ENCODE peak calls at places on chromosomes 6 and 20, in nine cellular contexts. C is uterus, R is body of pancreas, P is suprapubic skin, W is esophagus muscularis mucosa, N is upper lobe of left lung, I is heart left ventricle, S is HCT116, O is A549. M is an unnamed sample.
A peak's percentile ranks its signal among the peaks of the same experiment; 100 is the strongest.

GRCh38 chr20:42483694-42484303 is 705.9 kb downstream of the PTPRT start:
- DNase-seq in C (no peak), R (peak; percentile 33), P (no peak), W (no peak), N (peak; percentile 23), I (no peak), S (no peak), O (no peak), M (no peak)

GRCh38 chr20:44731657-44732056 is 14.0 kb upstream of the KCNK15 start:
- DNase-seq in C (no peak), R (no peak), P (no peak), W (no peak), N (peak; percentile 58), I (no peak), S (no peak), O (no peak), M (no peak)

GRCh38 chr6:26304213-26305096 is 60.5 kb upstream of the BTN3A2 start:
- DNase-seq in C (peak; percentile 38), R (no peak), P (no peak), W (no peak), N (peak; percentile 50), I (peak; percentile 36), S (peak; percentile 81), O (no peak), M (no peak)

GRCh38 chr6:111602481-111603404 is 2.9 kb downstream of the TRAF3IP2 start:
- DNase-seq in C (peak; percentile 49), R (peak; percentile 32), P (no peak), W (no peak), N (peak; percentile 37), I (peak; percentile 73), S (no peak), O (no peak), M (no peak)

GRCh38 chr6:24910331-24910849 is 25.4 kb downstream of the RIPOR2 start:
- DNase-seq in C (peak; percentile 55), R (no peak), P (peak; percentile 67), W (peak; percentile 72), N (no peak), I (peak; percentile 41), S (no peak), O (no peak), M (peak; percentile 33)

GRCh38 chr20:40532103-40532502 is 156.9 kb downstream of the MAFB start:
- DNase-seq in C (no peak), R (no peak), P (no peak), W (no peak), N (peak; percentile 28), I (no peak), S (peak; percentile 48), O (no peak), M (no peak)

GRCh38 chr20:1998715-1999114 is 4.9 kb upstream of the PDYN start:
- DNase-seq in C (no peak), R (no peak), P (no peak), W (no peak), N (no peak), I (no peak), S (no peak), O (no peak), M (no peak)

GRCh38 chr20:13348301-13349239 is 127.5 kb downstream of the ISM1 start:
- DNase-seq in C (no peak), R (no peak), P (no peak), W (no peak), N (no peak), I (no peak), S (no peak), O (no peak), M (no peak)

DNA sequence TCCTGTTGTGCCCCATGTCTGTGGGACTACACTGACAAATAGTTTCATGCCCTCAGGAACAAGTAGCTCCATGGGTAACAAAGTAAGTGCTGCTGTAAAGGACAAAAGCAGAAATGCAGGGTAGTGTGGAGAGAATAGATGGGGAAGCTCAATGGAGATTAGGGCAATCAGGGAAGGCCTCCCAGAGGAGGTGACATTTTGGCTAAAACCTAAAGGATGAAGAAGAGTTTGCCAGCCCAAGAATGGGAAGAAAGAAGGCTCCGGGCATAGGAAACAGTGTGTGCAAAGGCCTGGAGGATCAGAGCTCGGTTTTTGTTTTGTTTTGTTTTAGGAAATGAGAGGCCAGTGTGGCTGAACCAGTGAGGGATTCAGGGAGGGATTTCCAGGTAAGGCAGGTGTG is 43.6 kb upstream of the FAM83D start:
- DNase-seq in C (no peak), R (no peak), P (no peak), W (no peak), N (no peak), I (no peak), S (no peak), O (no peak), M (no peak)
- H3K4me3 ChIP-seq in C (no peak overlapping the region), R (no peak overlapping the region), P (no peak overlapping the region), W (no peak overlapping the region), N (no peak overlapping the region), I (no peak overlapping the region), S (no peak overlapping the region), O (no peak overlapping the region), M (no peak overlapping the region)

DNA sequence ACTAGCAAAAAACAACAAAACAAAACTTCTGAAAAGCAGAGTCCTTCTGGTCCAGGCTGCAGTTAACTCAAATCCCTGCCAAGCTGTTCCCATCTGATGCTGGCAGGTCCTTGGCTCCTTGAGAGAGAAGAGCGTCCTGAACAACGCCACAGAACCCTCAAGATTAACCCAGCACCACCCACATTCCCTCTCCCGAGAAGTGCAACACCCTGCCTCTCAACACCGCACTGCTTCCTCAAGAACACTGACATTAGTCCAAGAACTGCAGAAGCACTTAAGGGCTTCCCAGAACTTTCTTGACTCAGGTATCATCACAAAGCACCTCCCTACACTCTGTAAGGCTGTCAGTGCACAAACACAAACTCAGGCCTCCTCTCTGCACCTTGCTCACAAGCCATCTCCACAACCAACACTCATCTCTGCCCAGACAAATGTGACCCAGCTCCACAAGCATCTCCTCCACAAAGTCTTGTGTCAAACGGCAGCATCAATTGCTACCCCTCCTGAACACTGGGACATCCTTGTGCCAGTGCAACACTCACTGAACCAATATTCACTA is 7.5 kb downstream of the MRPL14 start:
- DNase-seq in C (no peak), R (no peak), P (no peak), W (no peak), N (peak; percentile 87), I (no peak), S (no peak), O (no peak), M (no peak)
- H3K4me1 ChIP-seq in C (no peaks in the 10 kb centered on the region), R (peaks cover 78% of the 10 kb centered on the region), P (peaks cover 55% of the 10 kb centered on the region), W (peaks cover 60% of the 10 kb centered on the region), N (peaks cover 82% of the 10 kb centered on the region), I (peaks cover 85% of the 10 kb centered on the region), S (peaks cover 19% of the 10 kb centered on the region), O (peaks cover 64% of the 10 kb centered on the region), M (no peaks in the 10 kb centered on the region)

DNA sequence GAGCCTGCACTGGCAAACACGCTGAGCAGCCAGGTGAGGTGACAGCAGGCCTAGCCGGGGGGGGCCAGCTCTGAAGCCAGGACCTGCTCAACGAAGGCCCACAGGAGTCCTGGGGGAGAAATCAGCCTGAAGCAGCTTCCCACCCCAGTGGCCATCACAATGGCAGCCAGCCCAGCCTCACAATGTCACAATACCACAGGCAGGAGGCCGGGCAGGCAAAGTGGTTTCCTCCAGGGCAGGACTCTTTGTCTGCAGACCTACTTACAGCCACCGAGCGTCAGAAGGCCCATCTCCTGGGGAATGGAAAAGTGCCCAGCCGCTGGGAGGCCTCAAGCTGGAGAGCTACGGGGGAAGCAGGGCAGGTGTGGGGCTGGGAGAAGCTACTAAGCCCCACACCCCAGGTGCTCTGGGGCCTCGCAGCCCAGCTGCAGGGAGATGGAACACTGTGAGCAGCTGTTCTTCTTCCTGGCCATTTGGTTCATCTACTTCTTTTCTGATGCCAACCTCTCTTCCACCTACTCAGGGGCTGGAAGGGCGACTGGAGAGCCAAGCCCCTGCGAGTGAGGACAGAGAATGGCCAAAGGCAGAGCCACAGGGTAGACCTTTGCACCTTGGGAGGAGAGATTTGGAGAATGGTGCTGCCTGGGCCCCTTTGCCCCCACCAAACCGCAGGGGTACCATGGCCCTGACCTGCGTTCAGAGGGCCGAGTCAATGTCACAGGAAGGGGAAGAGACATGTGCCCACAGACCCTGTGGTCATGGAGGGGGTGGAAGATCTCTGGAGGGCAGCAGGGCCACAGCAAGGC is 22.3 kb upstream of the AVP start:
- DNase-seq in C (no peak), R (no peak), P (no peak), W (no peak), N (no peak), I (no peak), S (no peak), O (no peak), M (no peak)
- TF ChIP-seq POLR2A in C (no peak), R (no peak), P (no peak), W (no peak), N (no peak), I (no peak), S (no peak), O (no peak), M (no peak)

GRCh38 chr6:33732819-33733218 is 13.9 kb downstream of the IP6K3 start:
- DNase-seq in C (no peak), R (no peak), P (no peak), W (no peak), N (no peak), I (no peak), S (no peak), O (no peak), M (no peak)

GRCh38 chr6:33732385-33732784 is 14.3 kb downstream of the IP6K3 start:
- DNase-seq in C (no peak), R (no peak), P (no peak), W (no peak), N (no peak), I (no peak), S (no peak), O (no peak), M (no peak)

GRCh38 chr6:33731751-33732282 is 14.9 kb downstream of the IP6K3 start:
- DNase-seq in C (no peak), R (peak; percentile 35), P (no peak), W (no peak), N (no peak), I (no peak), S (no peak), O (no peak), M (peak; percentile 61)

GRCh38 chr6:33730611-33731010 is 16.1 kb downstream of the IP6K3 start:
- DNase-seq in C (no peak), R (no peak), P (no peak), W (no peak), N (no peak), I (no peak), S (no peak), O (no peak), M (no peak)

DNA sequence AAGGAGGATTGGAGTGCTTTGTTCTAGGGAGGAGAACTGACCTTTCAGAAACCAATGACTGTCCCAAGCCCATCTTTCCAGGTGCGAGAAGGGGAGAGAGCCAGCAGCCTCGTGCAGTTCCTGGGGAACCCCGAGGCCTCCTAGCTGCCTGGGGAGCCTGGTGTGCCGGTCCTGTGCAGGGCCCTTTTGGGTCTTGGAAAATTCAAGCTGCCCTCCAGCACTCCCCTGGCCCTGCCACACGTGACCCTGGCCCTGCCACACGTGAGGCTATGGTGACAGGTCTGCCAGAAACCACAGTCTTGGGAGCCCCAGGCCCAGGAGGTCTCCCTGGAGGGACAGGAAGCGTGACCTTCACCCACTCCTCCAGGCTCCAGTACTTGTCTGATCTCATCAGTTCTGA is 15.7 kb downstream of the IP6K3 start:
- DNase-seq in C (no peak), R (no peak), P (no peak), W (no peak), N (no peak), I (no peak), S (no peak), O (no peak), M (no peak)
- H3K4me3 ChIP-seq in C (no peak overlapping the region), R (no peak overlapping the region), P (no peak overlapping the region), W (no peak overlapping the region), N (no peak overlapping the region), I (no peak overlapping the region), S (no peak overlapping the region), O (no peak overlapping the region), M (no peak overlapping the region)

GRCh38 chr20:59037386-59037785 is 5.2 kb downstream of the PRELID3B start:
- DNase-seq in C (no peak), R (no peak), P (no peak), W (peak; percentile 70), N (no peak), I (no peak), S (no peak), O (no peak), M (no peak)
- H3K4me1 ChIP-seq in C (no peaks in the 10 kb centered on the region), R (peaks cover 28% of the 10 kb centered on the region), P (peaks cover 36% of the 10 kb centered on the region), W (peaks cover 27% of the 10 kb centered on the region), N (peaks cover 34% of the 10 kb centered on the region), I (peaks cover 36% of the 10 kb centered on the region), S (peaks cover 29% of the 10 kb centered on the region), O (peaks cover 35% of the 10 kb centered on the region), M (no peaks in the 10 kb centered on the region)

M was measured in right lobe of liver.